ENCODE peak calls at places on chromosomes 3 and 15, in five cellular contexts. L, F, T, A and S are unnamed samples. For H3K4me1, the result is how much of the 10 kb centered on the place peaks cover.

GRCh38 chr3:78887029-78887428 is 880.8 kb downstream of the ROBO1 start:
- DNase-seq in F (peak), T (no peak), L (no peak), A (no peak), S (no peak)

GRCh38 chr3:52004158-52004787 is 8.6 kb upstream of the RPL29 start:
- DNase-seq in A (peak), F (peak), T (no peak), L (no peak), S (peak)

GRCh38 chr3:153354641-153355040 is 192.6 kb downstream of the RAP2B start:
- DNase-seq in L (no peak), A (no peak), F (no peak), T (no peak), S (no peak)

GRCh38 chr3:33256249-33256648 is 21.0 kb upstream of the FBXL2 start:
- DNase-seq in F (no peak), A (peak), T (no peak), L (no peak), S (no peak)

GRCh38 chr3:129040579-129041300 is 19.8 kb upstream of the GP9 start:
- DNase-seq in F (no peak), L (no peak), T (no peak), A (no peak), S (no peak)

GRCh38 chr15:49589030-49589429 is 31.6 kb downstream of the FAM227B start:
- DNase-seq in A (no peak), L (no peak), T (no peak), F (no peak), S (no peak)

GRCh38 chr3:157083824-157084223 is 76.1 kb downstream of the CCNL1 start:
- DNase-seq in F (no peak), T (no peak), L (no peak), A (no peak), S (no peak)

GRCh38 chr15:50182233-50183013 is 427 bp downstream of the SLC27A2 start:
- DNase-seq in L (peak), F (peak), T (no peak), A (peak), S (no peak)

GRCh38 chr15:98804057-98804380 is 155.7 kb downstream of the IGF1R start:
- DNase-seq in F (no peak), A (no peak), L (no peak), T (no peak), S (no peak)

GRCh38 chr3:189683576-189684255 is 52.5 kb downstream of the TP63 start:
- DNase-seq in T (no peak), A (no peak), L (no peak), F (no peak), S (no peak)

GRCh38 chr15:61133361-61133760 is 95.7 kb downstream of the RORA start:
- DNase-seq in T (no peak), A (no peak), F (peak), L (no peak), S (no peak)

GRCh38 chr3:155282416-155283091 is 10.9 kb downstream of the STRIT1 start:
- DNase-seq in T (no peak), F (no peak), L (no peak), A (no peak), S (no peak)

GRCh38 chr3:155391583-155391982 is 98.1 kb upstream of the STRIT1 start:
- DNase-seq in A (peak), L (no peak), T (no peak), F (peak), S (peak)

GRCh38 chr3:22933051-22933450 is 270.1 kb upstream of the UBE2E2 start:
- DNase-seq in L (no peak), A (no peak), T (no peak), F (no peak), S (no peak)

GRCh38 chr15:84888639-84889038 is 4.2 kb downstream of the SLC28A1 start:
- DNase-seq in L (no peak), F (no peak), A (no peak), T (no peak), S (no peak)

GRCh38 chr3:169026543-169027181 is 636.9 kb downstream of the MECOM start:
- DNase-seq in F (no peak), A (no peak), L (no peak), T (no peak), S (no peak)

GRCh38 chr3:17258823-17259436 is 374.2 kb downstream of the PLCL2 start:
- DNase-seq in T (no peak), L (no peak), F (no peak), A (peak), S (no peak)

GRCh38 chr3:190338717-190339116 is 16.5 kb upstream of the CLDN1 start:
- DNase-seq in T (no peak), L (no peak), A (no peak), F (peak), S (no peak)

GRCh38 chr15:29920515-29920914 is 98.2 kb upstream of the TJP1 start:
- DNase-seq in A (no peak), L (no peak), T (no peak), F (no peak), S (no peak)

GRCh38 chr15:75201609-75202250 is at the start of gene C15orf39:
- DNase-seq in T (peak), A (peak), F (peak), L (peak), S (peak)

GRCh38 chr3:139308156-139309017 is 35.4 kb upstream of the MRPS22 start:
- DNase-seq in F (no peak), L (no peak), T (no peak), A (no peak), S (no peak)

GRCh38 chr3:74000715-74001114 is 376.0 kb upstream of the PDZRN3 start:
- DNase-seq in A (no peak), L (no peak), F (no peak), T (no peak), S (no peak)

GRCh38 chr3:115623414-115623868 is at the start of gene GAP43:
- DNase-seq in L (no peak), F (peak), T (peak), A (no peak), S (peak)

GRCh38 chr15:38128389-38128788 is 124.2 kb upstream of the SPRED1 start:
- DNase-seq in F (no peak), A (no peak), T (no peak), L (no peak), S (no peak)

GRCh38 chr3:55349851-55350250 is 137.3 kb downstream of the WNT5A start:
- DNase-seq in T (no peak), A (no peak), L (no peak), F (no peak), S (no peak)

GRCh38 chr3:23202203-23202920 is 765 bp upstream of the UBE2E2 start:
- DNase-seq in F (peak), A (no peak), L (no peak), T (peak), S (no peak)

GRCh38 chr15:63198315-63198714 is 8.9 kb downstream of the RAB8B start:
- DNase-seq in L (no peak), F (no peak), A (no peak), T (no peak), S (no peak)

GRCh38 chr15:40928351-40928974 is 677 bp upstream of the DLL4 start:
- DNase-seq in L (no peak), T (no peak), F (no peak), A (no peak), S (no peak)

GRCh38 chr3:161049683-161050248 is 55.4 kb downstream of the B3GALNT1 start:
- DNase-seq in T (no peak), L (no peak), A (no peak), F (no peak), S (no peak)

GRCh38 chr3:50885491-50885890 is 210.8 kb downstream of the DOCK3 start:
- DNase-seq in A (peak), T (no peak), F (no peak), L (no peak), S (no peak)

GRCh38 chr3:127391436-127392145 is 103.7 kb upstream of the PRR20G start:
- DNase-seq in A (no peak), F (no peak), T (no peak), L (no peak), S (peak)

GRCh38 chr3:117998071-117998470 is 1036.6 kb downstream of the IGSF11 start:
- DNase-seq in L (no peak), T (no peak), A (no peak), F (no peak), S (no peak)

GRCh38 chr3:117989982-117990381 is 1044.7 kb downstream of the IGSF11 start:
- DNase-seq in T (no peak), F (peak), A (no peak), L (no peak), S (no peak)

GRCh38 chr3:118000219-118000618 is 1034.4 kb downstream of the IGSF11 start:
- DNase-seq in A (no peak), F (no peak), T (no peak), L (no peak), S (no peak)

GRCh38 chr3:117997201-117998049 is 1037.2 kb downstream of the IGSF11 start:
- DNase-seq in T (peak), A (peak), L (peak), F (peak), S (peak)

GRCh38 chr3:117995795-117996194 is 1038.9 kb downstream of the IGSF11 start:
- DNase-seq in A (no peak), L (no peak), T (no peak), F (no peak), S (no peak)
- H3K4me3 ChIP-seq in A (peak), L (no peak), T (no peak), F (no peak), S (no peak)

GRCh38 chr3:183584246-183584913 is 28.9 kb upstream of the KLHL6 start:
- DNase-seq in T (peak), F (peak), L (no peak), A (no peak), S (peak)

GRCh38 chr3:183584914-183585280 is 29.4 kb upstream of the KLHL6 start:
- DNase-seq in T (no peak), A (no peak), F (no peak), L (no peak), S (no peak)

GRCh38 chr3:183582161-183582560 is 26.7 kb upstream of the KLHL6 start:
- DNase-seq in F (no peak), T (no peak), L (no peak), A (no peak), S (no peak)

GRCh38 chr3:183581496-183582155 is 26.1 kb upstream of the KLHL6 start:
- DNase-seq in A (no peak), T (no peak), L (no peak), F (no peak), S (no peak)

GRCh38 chr3:183583331-183584245 is 28.1 kb upstream of the KLHL6 start:
- DNase-seq in F (no peak), T (peak), L (no peak), A (no peak), S (no peak)
- H3K27ac ChIP-seq in F (peak), T (no peak), L (no peak), A (no peak), S (peak)

GRCh38 chr3:120174811-120175210 is 80.6 kb upstream of the GSK3B start:
- DNase-seq in A (no peak), F (no peak), T (no peak), L (no peak), S (no peak)

GRCh38 chr3:120170223-120170622 is 76.0 kb upstream of the GSK3B start:
- DNase-seq in T (no peak), A (no peak), L (no peak), F (no peak), S (no peak)

GRCh38 chr3:120171134-120171863 is 77.1 kb upstream of the GSK3B start:
- DNase-seq in T (no peak), F (no peak), L (no peak), A (no peak), S (no peak)

GRCh38 chr3:120172070-120172469 is 77.8 kb upstream of the GSK3B start:
- DNase-seq in T (peak), A (no peak), L (no peak), F (peak), S (no peak)

DNA sequence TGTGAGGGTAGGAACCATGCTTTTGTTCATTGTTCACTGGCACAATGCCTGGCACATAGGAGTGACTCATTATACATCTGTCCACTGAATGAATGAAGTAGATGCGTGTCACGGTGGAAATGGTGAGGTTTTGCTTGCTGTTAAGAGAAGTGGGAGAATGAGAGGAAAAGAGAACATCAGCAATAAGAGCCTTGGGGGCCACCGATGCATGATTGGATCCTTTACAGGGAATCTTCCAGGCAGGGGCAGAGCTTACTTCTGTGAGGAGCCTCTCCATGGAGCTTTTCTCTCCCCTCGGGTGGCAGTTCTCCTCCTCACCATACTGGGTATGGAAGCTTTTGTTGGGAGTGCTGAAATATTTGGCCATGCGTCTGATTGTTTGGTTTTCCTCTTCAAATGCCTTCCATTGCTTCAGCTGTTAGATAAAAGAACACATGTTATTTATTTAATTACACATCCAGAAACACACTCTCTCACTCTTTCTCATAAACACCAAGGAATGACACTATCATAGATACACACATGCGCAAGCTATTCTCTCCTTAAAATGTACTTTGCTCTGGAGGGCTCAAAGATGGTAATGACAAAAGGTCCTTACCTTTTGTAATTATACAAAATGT is 78.9 kb upstream of the GSK3B start:
- DNase-seq in A (no peak), L (no peak), F (no peak), T (no peak), S (no peak)
- H3K4me1 ChIP-seq in A (under half), L (under half), F (under half), T (under half), S (under half)

GRCh38 chr15:41968738-41969137 is 3.6 kb downstream of the EHD4 start:
- DNase-seq in L (no peak), T (no peak), F (no peak), A (no peak), S (no peak)

GRCh38 chr15:41966920-41967465 is 5.4 kb downstream of the EHD4 start:
- DNase-seq in A (no peak), T (no peak), L (no peak), F (no peak), S (no peak)

GRCh38 chr15:41965441-41966413 is 6.6 kb downstream of the EHD4 start:
- DNase-seq in F (no peak), A (no peak), T (no peak), L (no peak), S (peak)

GRCh38 chr15:41966414-41966812 is 5.9 kb downstream of the EHD4 start:
- DNase-seq in T (no peak), L (no peak), A (no peak), F (no peak), S (no peak)

DNA sequence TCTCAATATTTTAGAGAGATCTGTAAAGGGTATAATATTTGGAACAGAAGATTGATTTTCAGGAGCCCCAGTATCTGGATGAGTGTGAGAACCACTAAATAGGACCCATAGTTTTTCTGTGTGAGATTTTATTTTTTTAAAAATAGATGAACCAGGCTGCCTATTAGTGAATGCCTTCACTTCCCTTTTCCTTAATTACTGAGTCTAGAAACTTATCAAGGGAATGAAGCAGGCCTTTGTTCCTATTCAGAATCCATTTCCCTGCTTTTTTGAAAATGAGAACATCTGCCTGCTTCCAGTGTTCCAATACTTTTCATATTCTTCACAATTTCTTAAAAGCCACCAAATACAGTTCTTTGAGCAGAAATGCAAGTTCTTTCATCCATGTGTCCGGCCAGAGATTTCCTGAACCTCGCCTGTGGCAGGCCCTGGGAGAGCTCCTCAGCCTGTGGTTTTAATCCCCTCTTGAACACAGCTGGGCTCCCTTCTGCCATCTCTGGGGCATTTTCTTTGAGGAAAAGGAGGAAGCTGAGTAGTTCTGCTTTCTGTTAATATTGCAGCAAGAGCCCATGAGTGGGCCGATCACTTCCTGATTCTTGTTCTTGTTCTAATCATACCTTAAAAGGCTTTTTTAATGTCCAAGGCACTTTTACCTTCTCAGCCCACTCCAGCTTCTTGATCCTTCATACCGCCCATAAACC is 4.7 kb downstream of the EHD4 start:
- DNase-seq in A (no peak), T (no peak), L (no peak), F (peak), S (no peak)
- H3K4me3 ChIP-seq in A (no peak), T (no peak), L (no peak), F (no peak), S (no peak)

DNA sequence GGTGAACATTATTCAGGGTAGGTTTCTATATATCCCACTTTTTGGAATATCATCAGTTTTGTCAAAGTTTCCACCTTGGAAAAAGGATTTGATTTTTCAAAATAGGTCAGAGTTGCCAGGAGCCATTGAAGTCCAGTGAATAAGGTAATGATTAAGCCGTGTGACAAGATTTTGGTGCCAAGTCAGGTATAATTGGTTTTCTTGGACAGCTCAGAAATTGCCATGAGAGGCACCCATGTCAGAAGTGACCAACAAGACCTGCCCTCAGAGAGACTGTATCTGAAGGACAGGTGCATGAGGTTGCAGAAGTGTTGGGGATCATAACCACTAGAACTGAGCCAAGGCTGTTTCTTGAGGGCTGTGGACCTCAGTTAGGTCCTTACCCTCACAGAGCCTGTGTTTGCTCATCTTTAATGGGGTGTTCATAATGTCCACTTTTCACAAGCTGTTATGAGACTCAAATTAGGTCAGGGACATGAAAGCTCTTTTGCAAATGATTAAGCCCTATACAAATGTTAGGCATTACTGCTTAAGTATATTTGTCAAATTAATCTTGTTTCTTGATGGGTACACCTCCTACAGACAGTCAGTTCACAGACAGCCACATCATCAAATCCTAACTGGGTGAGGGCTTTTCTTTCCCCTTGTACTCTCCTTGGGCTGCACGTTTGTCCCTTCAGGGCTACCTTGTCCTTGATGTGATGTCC is 32.3 kb downstream of the CASR start:
- DNase-seq in L (no peak), T (no peak), F (no peak), A (no peak), S (no peak)
- H3K27ac ChIP-seq in L (no peak), T (no peak), F (no peak), A (no peak), S (no peak)

GRCh38 chr3:14119651-14120050 is 5.0 kb downstream of the CHCHD4 start:
- DNase-seq in F (no peak), T (no peak), A (no peak), L (no peak), S (no peak)
- H3K4me1 ChIP-seq in F (under half), T (under half), A (under half), L (under half), S (under half)

GRCh38 chr15:57122080-57122845 is 203.8 kb downstream of the TCF12 start:
- DNase-seq in L (no peak), A (no peak), T (no peak), F (no peak), S (no peak)
- H3K4me3 ChIP-seq in L (no peak), A (no peak), T (no peak), F (no peak), S (no peak)

GRCh38 chr3:172039352-172040077 is at the start of gene FNDC3B:
- DNase-seq in F (peak), T (peak), L (peak), A (peak), S (peak)

GRCh38 chr3:172034786-172035685 is 4.3 kb upstream of the FNDC3B start:
- DNase-seq in F (no peak), A (no peak), L (no peak), T (no peak), S (no peak)

GRCh38 chr3:172038823-172039222 is 555 bp upstream of the FNDC3B start:
- DNase-seq in F (no peak), A (no peak), T (peak), L (no peak), S (no peak)

GRCh38 chr3:172033392-172033791 is 6.0 kb upstream of the FNDC3B start:
- DNase-seq in T (no peak), F (no peak), L (no peak), A (no peak), S (no peak)

GRCh38 chr3:172036541-172037215 is 2.7 kb upstream of the FNDC3B start:
- DNase-seq in F (no peak), L (no peak), A (no peak), T (no peak), S (no peak)
- H3K27ac ChIP-seq in F (no peak), L (no peak), A (no peak), T (no peak), S (no peak)

GRCh38 chr3:107594870-107595269 is 72.1 kb downstream of the BBX start:
- DNase-seq in F (no peak), T (no peak), A (no peak), L (no peak), S (no peak)
- H3K4me1 ChIP-seq in F (under half), T (under half), A (under half), L (under half), S (under half)

GRCh38 chr3:184230081-184230602 is 757 bp downstream of the VWA5B2 start:
- DNase-seq in F (no peak), L (no peak), T (no peak), A (no peak), S (no peak)
- H3K4me3 ChIP-seq in F (no peak), L (peak), T (peak), A (peak), S (peak)